ENCODE peak calls at places on chromosomes 3 and 15, in ten cellular contexts. One of them, this sample, is unnamed.

GRCh38 chr15:99014803-99015676 is 7.4 kb upstream of the PGPEP1L start:
- DNase-seq in neural progenitor cell: peak; percentile 91
- DNase-seq in coronary artery: no peak
- DNase-seq in IMR-90: peak; percentile 72
- DNase-seq in fibroblast of pulmonary artery: peak; percentile 31
- DNase-seq in left ventricle myocardium inferior: peak; percentile 34
- DNase-seq in cardiac muscle cell: peak; percentile 90
- DNase-seq in body of pancreas: peak; percentile 88
- DNase-seq in epithelial cell of esophagus: peak; percentile 88
- DNase-seq in lower lobe of right lung: peak; percentile 84
- DNase-seq in this sample: peak; percentile 31

GRCh38 chr15:79858469-79858868 is 38.3 kb downstream of the MTHFS start:
- DNase-seq in neural progenitor cell: no peak
- DNase-seq in coronary artery: no peak
- DNase-seq in IMR-90: no peak
- DNase-seq in fibroblast of pulmonary artery: peak; percentile 27
- DNase-seq in left ventricle myocardium inferior: no peak
- DNase-seq in cardiac muscle cell: no peak
- DNase-seq in body of pancreas: no peak
- DNase-seq in epithelial cell of esophagus: no peak
- DNase-seq in lower lobe of right lung: no peak
- DNase-seq in this sample: peak; percentile 20

GRCh38 chr3:119257654-119258410 is 17.2 kb upstream of the B4GALT4 start:
- DNase-seq in neural progenitor cell: no peak
- DNase-seq in coronary artery: no peak
- DNase-seq in IMR-90: peak; percentile 41
- DNase-seq in fibroblast of pulmonary artery: peak; percentile 55
- DNase-seq in left ventricle myocardium inferior: no peak
- DNase-seq in cardiac muscle cell: no peak
- DNase-seq in body of pancreas: no peak
- DNase-seq in epithelial cell of esophagus: peak; percentile 19
- DNase-seq in lower lobe of right lung: peak; percentile 24
- DNase-seq in this sample: peak; percentile 55

GRCh38 chr15:86849563-86849962 is 769.9 kb downstream of the AGBL1 start:
- DNase-seq in neural progenitor cell: no peak
- DNase-seq in coronary artery: no peak
- DNase-seq in IMR-90: no peak
- DNase-seq in fibroblast of pulmonary artery: no peak
- DNase-seq in left ventricle myocardium inferior: peak; percentile 37
- DNase-seq in cardiac muscle cell: no peak
- DNase-seq in body of pancreas: no peak
- DNase-seq in epithelial cell of esophagus: no peak
- DNase-seq in lower lobe of right lung: no peak
- DNase-seq in this sample: no peak

GRCh38 chr3:42498791-42499477 is 3.5 kb upstream of the VIPR1 start:
- DNase-seq in neural progenitor cell: no peak
- DNase-seq in coronary artery: peak; percentile 66
- DNase-seq in IMR-90: no peak
- DNase-seq in fibroblast of pulmonary artery: no peak
- DNase-seq in left ventricle myocardium inferior: no peak
- DNase-seq in cardiac muscle cell: no peak
- DNase-seq in body of pancreas: peak; percentile 1
- DNase-seq in epithelial cell of esophagus: peak; percentile 34
- DNase-seq in lower lobe of right lung: no peak
- DNase-seq in this sample: no peak

GRCh38 chr3:184261270-184262165 is at the start of gene CAMK2N2:
- DNase-seq in neural progenitor cell: peak; percentile 81
- DNase-seq in coronary artery: peak; percentile 64
- DNase-seq in IMR-90: peak; percentile 47
- DNase-seq in fibroblast of pulmonary artery: peak; percentile 69
- DNase-seq in left ventricle myocardium inferior: peak; percentile 46
- DNase-seq in cardiac muscle cell: peak; percentile 62
- DNase-seq in body of pancreas: peak; percentile 97
- DNase-seq in epithelial cell of esophagus: peak; percentile 61
- DNase-seq in lower lobe of right lung: peak; percentile 61
- DNase-seq in this sample: peak; percentile 69

GRCh38 chr3:64501298-64501906 is 186.4 kb downstream of the ADAMTS9 start:
- DNase-seq in neural progenitor cell: peak; percentile 15
- DNase-seq in coronary artery: no peak
- DNase-seq in IMR-90: peak; percentile 97
- DNase-seq in fibroblast of pulmonary artery: no peak
- DNase-seq in left ventricle myocardium inferior: no peak
- DNase-seq in cardiac muscle cell: no peak
- DNase-seq in body of pancreas: no peak
- DNase-seq in epithelial cell of esophagus: no peak
- DNase-seq in lower lobe of right lung: no peak
- DNase-seq in this sample: no peak

GRCh38 chr15:45715528-45715927 is 80.7 kb downstream of the SQOR start:
- DNase-seq in neural progenitor cell: peak; percentile 19
- DNase-seq in coronary artery: no peak
- DNase-seq in IMR-90: peak; percentile 32
- DNase-seq in fibroblast of pulmonary artery: peak; percentile 54
- DNase-seq in left ventricle myocardium inferior: no peak
- DNase-seq in cardiac muscle cell: no peak
- DNase-seq in body of pancreas: no peak
- DNase-seq in epithelial cell of esophagus: no peak
- DNase-seq in lower lobe of right lung: no peak
- DNase-seq in this sample: peak; percentile 51

GRCh38 chr3:65153850-65154512 is 466.2 kb upstream of the ADAMTS9 start:
- DNase-seq in neural progenitor cell: peak; percentile 42
- DNase-seq in coronary artery: no peak
- DNase-seq in IMR-90: no peak
- DNase-seq in fibroblast of pulmonary artery: no peak
- DNase-seq in left ventricle myocardium inferior: no peak
- DNase-seq in cardiac muscle cell: no peak
- DNase-seq in body of pancreas: no peak
- DNase-seq in epithelial cell of esophagus: no peak
- DNase-seq in lower lobe of right lung: no peak
- DNase-seq in this sample: no peak

GRCh38 chr15:101808201-101808600 is 3.8 kb upstream of the OR4F15 start:
- DNase-seq in neural progenitor cell: no peak
- DNase-seq in coronary artery: no peak
- DNase-seq in IMR-90: peak; percentile 78
- DNase-seq in fibroblast of pulmonary artery: no peak
- DNase-seq in left ventricle myocardium inferior: no peak
- DNase-seq in cardiac muscle cell: no peak
- DNase-seq in body of pancreas: no peak
- DNase-seq in epithelial cell of esophagus: no peak
- DNase-seq in lower lobe of right lung: no peak
- DNase-seq in this sample: no peak

GRCh38 chr15:38545179-38545578 is 19.4 kb downstream of the RASGRP1 start:
- DNase-seq in neural progenitor cell: no peak
- DNase-seq in coronary artery: no peak
- DNase-seq in IMR-90: peak; percentile 38
- DNase-seq in fibroblast of pulmonary artery: no peak
- DNase-seq in left ventricle myocardium inferior: no peak
- DNase-seq in cardiac muscle cell: no peak
- DNase-seq in body of pancreas: no peak
- DNase-seq in epithelial cell of esophagus: no peak
- DNase-seq in lower lobe of right lung: no peak
- DNase-seq in this sample: peak; percentile 40

GRCh38 chr15:76979331-76979925 is 15.5 kb upstream of the PSTPIP1 start:
- DNase-seq in neural progenitor cell: no peak
- DNase-seq in coronary artery: no peak
- DNase-seq in IMR-90: peak; percentile 61
- DNase-seq in fibroblast of pulmonary artery: no peak
- DNase-seq in left ventricle myocardium inferior: no peak
- DNase-seq in cardiac muscle cell: no peak
- DNase-seq in body of pancreas: no peak
- DNase-seq in epithelial cell of esophagus: no peak
- DNase-seq in lower lobe of right lung: no peak
- DNase-seq in this sample: no peak

DNA sequence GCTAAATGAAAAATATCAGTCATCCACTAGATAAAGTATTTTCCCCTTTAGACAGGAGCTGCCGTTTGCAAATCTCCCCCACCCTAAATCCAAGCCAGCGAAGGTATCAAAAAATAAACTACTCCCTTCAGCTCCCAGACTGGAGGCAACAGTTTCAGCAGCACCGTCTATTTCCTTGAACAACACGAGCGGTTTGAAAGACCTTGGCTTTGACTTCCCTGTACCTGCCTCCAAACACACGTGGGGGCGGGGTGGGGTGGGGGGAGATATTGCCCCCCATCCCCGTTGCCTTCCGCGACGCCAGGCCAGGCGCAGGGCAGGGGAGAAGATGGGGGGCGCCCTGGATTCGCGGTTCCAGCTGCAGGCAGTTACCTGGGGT is 804 bp upstream of the CACNA1D start:
- DNase-seq in neural progenitor cell: no peak
- DNase-seq in coronary artery: no peak
- DNase-seq in IMR-90: no peak
- DNase-seq in fibroblast of pulmonary artery: no peak
- DNase-seq in left ventricle myocardium inferior: no peak
- DNase-seq in cardiac muscle cell: peak; percentile 27
- DNase-seq in body of pancreas: no peak
- DNase-seq in epithelial cell of esophagus: no peak
- DNase-seq in lower lobe of right lung: no peak
- DNase-seq in this sample: no peak
- H3K4me3 ChIP-seq in neural progenitor cell: peak overlapping the region; percentile 67
- H3K4me3 ChIP-seq in coronary artery: peak overlapping the region; percentile 75
- H3K4me3 ChIP-seq in IMR-90: no peak overlapping the region
- H3K4me3 ChIP-seq in fibroblast of pulmonary artery: no peak overlapping the region
- H3K4me3 ChIP-seq in left ventricle myocardium inferior: peak overlapping the region; percentile 63
- H3K4me3 ChIP-seq in cardiac muscle cell: peak overlapping the region; percentile 70
- H3K4me3 ChIP-seq in body of pancreas: peak overlapping the region; percentile 0
- H3K4me3 ChIP-seq in epithelial cell of esophagus: peak overlapping the region; percentile 42
- H3K4me3 ChIP-seq in lower lobe of right lung: peak overlapping the region; percentile 65
- H3K4me3 ChIP-seq in this sample: no peak overlapping the region

GRCh38 chr3:196241704-196242103 is 25.4 kb downstream of the SLC51A start:
- DNase-seq in neural progenitor cell: no peak
- DNase-seq in coronary artery: no peak
- DNase-seq in IMR-90: no peak
- DNase-seq in fibroblast of pulmonary artery: no peak
- DNase-seq in left ventricle myocardium inferior: no peak
- DNase-seq in cardiac muscle cell: no peak
- DNase-seq in body of pancreas: no peak
- DNase-seq in epithelial cell of esophagus: no peak
- DNase-seq in lower lobe of right lung: no peak
- DNase-seq in this sample: no peak
- TF ChIP-seq CTCF in neural progenitor cell: no peak
- TF ChIP-seq CTCF in coronary artery: no peak
- TF ChIP-seq CTCF in IMR-90: no peak
- TF ChIP-seq CTCF in fibroblast of pulmonary artery: no peak
- TF ChIP-seq CTCF in left ventricle myocardium inferior: no peak
- TF ChIP-seq CTCF in cardiac muscle cell: no peak
- TF ChIP-seq CTCF in body of pancreas: no peak
- TF ChIP-seq CTCF in epithelial cell of esophagus: no peak
- TF ChIP-seq CTCF in lower lobe of right lung: no peak
- TF ChIP-seq CTCF in this sample: no peak

GRCh38 chr3:156641261-156641975 is 33.0 kb upstream of the TIPARP start:
- DNase-seq in neural progenitor cell: no peak
- DNase-seq in coronary artery: no peak
- DNase-seq in IMR-90: no peak
- DNase-seq in fibroblast of pulmonary artery: no peak
- DNase-seq in left ventricle myocardium inferior: no peak
- DNase-seq in cardiac muscle cell: no peak
- DNase-seq in body of pancreas: no peak
- DNase-seq in epithelial cell of esophagus: no peak
- DNase-seq in lower lobe of right lung: no peak
- DNase-seq in this sample: no peak

GRCh38 chr3:156644958-156645357 is 29.4 kb upstream of the TIPARP start:
- DNase-seq in neural progenitor cell: no peak
- DNase-seq in coronary artery: no peak
- DNase-seq in IMR-90: no peak
- DNase-seq in fibroblast of pulmonary artery: no peak
- DNase-seq in left ventricle myocardium inferior: no peak
- DNase-seq in cardiac muscle cell: no peak
- DNase-seq in body of pancreas: no peak
- DNase-seq in epithelial cell of esophagus: no peak
- DNase-seq in lower lobe of right lung: no peak
- DNase-seq in this sample: no peak

GRCh38 chr3:156643729-156644389 is 30.5 kb upstream of the TIPARP start:
- DNase-seq in neural progenitor cell: no peak
- DNase-seq in coronary artery: no peak
- DNase-seq in IMR-90: peak; percentile 75
- DNase-seq in fibroblast of pulmonary artery: peak; percentile 61
- DNase-seq in left ventricle myocardium inferior: no peak
- DNase-seq in cardiac muscle cell: peak; percentile 51
- DNase-seq in body of pancreas: peak; percentile 33
- DNase-seq in epithelial cell of esophagus: no peak
- DNase-seq in lower lobe of right lung: peak; percentile 61
- DNase-seq in this sample: peak; percentile 54

GRCh38 chr3:156639414-156640023 is 34.9 kb upstream of the TIPARP start:
- DNase-seq in neural progenitor cell: no peak
- DNase-seq in coronary artery: no peak
- DNase-seq in IMR-90: no peak
- DNase-seq in fibroblast of pulmonary artery: no peak
- DNase-seq in left ventricle myocardium inferior: no peak
- DNase-seq in cardiac muscle cell: no peak
- DNase-seq in body of pancreas: no peak
- DNase-seq in epithelial cell of esophagus: no peak
- DNase-seq in lower lobe of right lung: no peak
- DNase-seq in this sample: no peak

DNA sequence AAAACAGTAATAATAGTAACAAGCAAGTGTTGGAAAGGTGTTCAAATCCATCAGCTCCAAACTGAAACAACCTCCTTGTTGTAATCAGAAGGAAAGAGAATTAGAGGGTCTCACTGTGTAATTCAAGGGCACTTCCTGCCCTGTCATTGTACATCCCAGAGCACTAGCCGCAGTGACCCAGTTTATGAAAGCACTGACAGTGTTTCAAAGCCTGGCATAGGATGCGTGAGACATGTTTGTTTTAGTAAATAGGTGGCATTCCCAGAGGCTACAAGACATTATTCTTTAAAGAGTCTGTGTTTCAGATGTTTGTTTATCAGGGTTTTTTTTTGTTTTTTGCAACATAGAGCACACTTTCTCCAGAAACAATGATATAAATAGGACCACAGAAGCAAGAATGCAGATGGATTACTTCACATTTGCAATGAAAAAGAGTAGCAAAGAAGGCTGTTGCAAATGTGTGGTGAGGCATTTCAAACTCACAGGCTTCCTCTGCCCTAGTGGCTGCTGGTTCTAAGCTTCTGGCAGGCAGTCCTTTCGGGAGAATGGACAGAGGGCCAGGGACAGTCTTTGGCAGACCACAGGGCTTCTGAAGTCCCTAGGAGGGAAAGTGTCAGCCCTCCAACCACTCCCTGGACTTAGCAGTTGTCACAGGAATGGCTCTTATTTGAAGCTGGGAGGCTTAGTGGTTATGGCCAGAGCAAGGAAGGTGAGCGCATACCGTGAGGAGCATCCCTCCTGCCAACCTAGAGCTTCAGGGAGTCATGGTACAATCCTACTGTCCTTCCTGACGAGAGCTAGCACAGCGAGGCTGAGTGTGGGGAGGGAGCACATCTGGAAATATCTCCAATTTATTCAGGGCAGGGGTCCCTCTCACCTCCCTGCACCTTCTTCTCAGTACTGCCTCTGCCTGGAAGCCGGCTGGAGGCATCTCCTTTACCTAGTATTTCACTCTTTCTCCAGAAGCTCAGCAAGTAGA is 31.4 kb upstream of the TIPARP start:
- DNase-seq in neural progenitor cell: no peak
- DNase-seq in coronary artery: no peak
- DNase-seq in IMR-90: no peak
- DNase-seq in fibroblast of pulmonary artery: peak; percentile 33
- DNase-seq in left ventricle myocardium inferior: no peak
- DNase-seq in cardiac muscle cell: no peak
- DNase-seq in body of pancreas: no peak
- DNase-seq in epithelial cell of esophagus: no peak
- DNase-seq in lower lobe of right lung: no peak
- DNase-seq in this sample: peak; percentile 42
- H3K4me3 ChIP-seq in neural progenitor cell: no peak overlapping the region
- H3K4me3 ChIP-seq in coronary artery: peak overlapping the region; percentile 49
- H3K4me3 ChIP-seq in IMR-90: no peak overlapping the region
- H3K4me3 ChIP-seq in fibroblast of pulmonary artery: no peak overlapping the region
- H3K4me3 ChIP-seq in left ventricle myocardium inferior: no peak overlapping the region
- H3K4me3 ChIP-seq in cardiac muscle cell: no peak overlapping the region
- H3K4me3 ChIP-seq in body of pancreas: no peak overlapping the region
- H3K4me3 ChIP-seq in epithelial cell of esophagus: no peak overlapping the region
- H3K4me3 ChIP-seq in lower lobe of right lung: no peak overlapping the region
- H3K4me3 ChIP-seq in this sample: no peak overlapping the region

GRCh38 chr3:126083913-126084514 is at the start of gene SLC41A3:
- DNase-seq in neural progenitor cell: peak; percentile 91
- DNase-seq in coronary artery: peak; percentile 92
- DNase-seq in IMR-90: peak; percentile 65
- DNase-seq in fibroblast of pulmonary artery: peak; percentile 74
- DNase-seq in left ventricle myocardium inferior: peak; percentile 93
- DNase-seq in cardiac muscle cell: peak; percentile 92
- DNase-seq in body of pancreas: peak; percentile 91
- DNase-seq in epithelial cell of esophagus: peak; percentile 87
- DNase-seq in lower lobe of right lung: peak; percentile 93
- DNase-seq in this sample: peak; percentile 68
- TF ChIP-seq CTCF in neural progenitor cell: peak; percentile 45
- TF ChIP-seq CTCF in coronary artery: no peak
- TF ChIP-seq CTCF in IMR-90: peak; percentile 58
- TF ChIP-seq CTCF in fibroblast of pulmonary artery: peak; percentile 37
- TF ChIP-seq CTCF in left ventricle myocardium inferior: peak; percentile 52
- TF ChIP-seq CTCF in cardiac muscle cell: peak; percentile 60
- TF ChIP-seq CTCF in body of pancreas: no peak
- TF ChIP-seq CTCF in epithelial cell of esophagus: peak; percentile 49
- TF ChIP-seq CTCF in lower lobe of right lung: peak; percentile 54
- TF ChIP-seq CTCF in this sample: peak; percentile 39